ENCODE peak calls at places on chromosomes 1 and 21, in ten cellular contexts. D is activated naive CD4-positive, alpha-beta T cell treated with Interleukin-2 at 50 U/mL for 16 hours; L is stimulated activated CD8-positive, alpha-beta memory T cell treated with anti-CD3 and anti-CD28 coated beads, Interleukin-15, amount 100 ng/mL, for 24 hours; I is stimulated activated CD4-positive, alpha-beta T cell treated with anti-CD3 and anti-CD28 coated beads, Interleukin-15, amount 100 ng/mL, for 24 hours; Z is hepatic stellate cell; N is AG08395; B is nucleus accumbens; C is HFF-Myc; O is T-helper 17 cell; R is T-helper 2 cell. H is an unnamed sample.

GRCh38 chr1:225517697-225518096 is 89.9 kb upstream of the LBR start:
- DNase-seq in O (no peak), R (no peak), B (no peak), Z (no peak), D (no peak), C (no peak), N (no peak), I (no peak), L (no peak), H (no peak)

GRCh38 chr1:47818682-47819502 is 178.3 kb downstream of the TRABD2B start:
- DNase-seq in Z (no peak), B (no peak), C (no peak), I (no peak), D (no peak), R (no peak), L (no peak), O (no peak), N (no peak), H (no peak)

GRCh38 chr1:28417441-28418277 is 48.1 kb downstream of the PHACTR4 start:
- DNase-seq in C (no peak), D (peak; percentile 10), O (no peak), I (peak; percentile 25), B (no peak), L (no peak), R (no peak), N (peak; percentile 37), Z (no peak), H (no peak)

GRCh38 chr1:162055062-162055461 is 14.4 kb upstream of the NOS1AP start:
- DNase-seq in C (peak; percentile 59), O (no peak), N (peak; percentile 82), Z (peak; percentile 30), D (no peak), R (no peak), I (peak; percentile 11), L (no peak), B (no peak), H (no peak)

GRCh38 chr1:117696567-117696966 is 90.7 kb downstream of the TENT5C start:
- DNase-seq in L (no peak), B (no peak), D (no peak), C (no peak), Z (no peak), O (no peak), R (no peak), I (no peak), N (peak; percentile 35), H (no peak)

GRCh38 chr1:156627313-156627880 is 8.2 kb downstream of the HAPLN2 start:
- DNase-seq in C (no peak), O (peak; percentile 30), N (peak; percentile 47), B (no peak), R (no peak), I (peak; percentile 54), L (no peak), D (peak; percentile 42), Z (peak; percentile 52), H (no peak)

GRCh38 chr1:231421616-231421970 is 494 bp downstream of the EGLN1 start:
- DNase-seq in D (peak; percentile 49), B (peak; percentile 49), L (peak; percentile 23), O (peak; percentile 30), R (no peak), I (no peak), Z (peak; percentile 23), C (no peak), N (no peak), H (peak; percentile 34)

GRCh38 chr1:90488451-90488850 is 228.7 kb downstream of the BARHL2 start:
- DNase-seq in B (no peak), R (no peak), I (no peak), O (no peak), N (no peak), C (no peak), L (no peak), D (no peak), Z (no peak), H (no peak)

GRCh38 chr1:83996621-83997020 is 2.3 kb downstream of the TTLL7 start:
- DNase-seq in N (peak; percentile 61), D (no peak), B (no peak), O (no peak), C (no peak), R (no peak), L (no peak), I (no peak), Z (peak; percentile 73), H (no peak)

GRCh38 chr1:62687421-62687902 is 724 bp downstream of the DOCK7 start:
- DNase-seq in O (no peak), C (no peak), N (peak; percentile 15), I (peak; percentile 42), Z (peak; percentile 30), B (no peak), L (no peak), R (peak; percentile 9), D (peak; percentile 18), H (no peak)

GRCh38 chr1:46530791-46531409 is 20.5 kb downstream of the KNCN start:
- DNase-seq in N (no peak), B (no peak), Z (no peak), L (no peak), C (no peak), I (no peak), R (no peak), O (no peak), D (no peak), H (no peak)

GRCh38 chr21:26563977-26564503 is 9.0 kb downstream of the CYYR1 start:
- DNase-seq in O (no peak), R (no peak), B (no peak), L (no peak), I (no peak), C (no peak), Z (no peak), D (no peak), N (no peak), H (no peak)

GRCh38 chr1:175951627-175952026 is 208.2 kb upstream of the TNR start:
- DNase-seq in Z (no peak), I (no peak), L (no peak), N (no peak), B (no peak), R (no peak), O (no peak), C (no peak), D (no peak), H (no peak)

GRCh38 chr1:55703726-55704363 is 488.7 kb upstream of the USP24 start:
- DNase-seq in C (no peak), O (no peak), I (no peak), B (no peak), D (no peak), R (no peak), N (peak; percentile 52), L (no peak), Z (no peak), H (no peak)

GRCh38 chr1:151673407-151673806 is 43.2 kb downstream of the CELF3 start:
- DNase-seq in L (no peak), O (no peak), R (no peak), Z (no peak), B (no peak), C (no peak), N (no peak), I (no peak), D (no peak), H (no peak)

GRCh38 chr1:108665047-108665446 is 4.2 kb upstream of the HENMT1 start:
- DNase-seq in B (no peak), N (no peak), O (no peak), Z (no peak), C (no peak), I (no peak), D (no peak), R (no peak), L (no peak), H (no peak)

GRCh38 chr1:14826172-14826636 is 227.7 kb downstream of the KAZN start:
- DNase-seq in B (no peak), Z (no peak), L (no peak), D (no peak), C (peak; percentile 96), N (peak; percentile 84), R (no peak), I (no peak), O (no peak), H (no peak)

GRCh38 chr1:39189592-39190041 is 14.9 kb upstream of the MACF1 start:
- DNase-seq in O (no peak), R (no peak), I (no peak), Z (peak; percentile 46), C (no peak), D (no peak), L (no peak), B (no peak), N (no peak), H (no peak)

GRCh38 chr1:48026275-48026674 is 29.1 kb upstream of the TRABD2B start:
- DNase-seq in L (no peak), B (no peak), C (no peak), R (no peak), O (no peak), Z (no peak), I (no peak), N (no peak), D (no peak), H (no peak)

GRCh38 chr1:119587328-119587727 is 60.7 kb downstream of the ZNF697 start:
- DNase-seq in D (no peak), I (no peak), O (no peak), R (no peak), C (peak; percentile 11), N (peak; percentile 29), B (no peak), Z (peak; percentile 9), L (no peak), H (no peak)

GRCh38 chr21:39633043-39633442 is 20.3 kb downstream of the B3GALT5 start:
- DNase-seq in O (no peak), N (peak; percentile 48), C (peak; percentile 36), D (no peak), B (no peak), Z (no peak), L (no peak), R (no peak), I (no peak), H (no peak)

GRCh38 chr1:905071-905749 is 18.5 kb upstream of the SAMD11 start:
- DNase-seq in N (no peak), C (no peak), Z (peak; percentile 31), O (peak; percentile 6), I (peak; percentile 41), L (no peak), B (no peak), R (no peak), D (no peak), H (no peak)

GRCh38 chr1:239731079-239731744 is 344.8 kb downstream of the CHRM3 start:
- DNase-seq in N (no peak), Z (no peak), C (no peak), I (no peak), R (no peak), O (no peak), L (no peak), B (no peak), D (no peak), H (no peak)

GRCh38 chr1:101566883-101567538 is 330.2 kb downstream of the S1PR1 start:
- DNase-seq in B (no peak), I (no peak), R (no peak), D (no peak), C (no peak), Z (no peak), N (no peak), O (no peak), L (no peak), H (no peak)

GRCh38 chr1:187928288-187928687 is 1099.5 kb downstream of the PLA2G4A start:
- DNase-seq in C (no peak), I (no peak), O (no peak), B (no peak), R (no peak), L (no peak), N (no peak), D (no peak), Z (peak; percentile 10), H (no peak)

GRCh38 chr1:69077198-69077597 is 490.5 kb upstream of the LRRC7 start:
- DNase-seq in Z (no peak), R (no peak), D (no peak), B (no peak), L (no peak), N (no peak), C (no peak), I (no peak), O (no peak), H (no peak)

GRCh38 chr1:90778487-90778886 is 61.4 kb upstream of the BARHL2 start:
- DNase-seq in N (no peak), D (no peak), Z (no peak), C (no peak), B (no peak), R (no peak), L (no peak), O (no peak), I (no peak), H (no peak)

GRCh38 chr1:43902058-43902831 is 31.4 kb upstream of the ARTN start:
- DNase-seq in R (no peak), N (no peak), I (no peak), Z (no peak), C (no peak), D (no peak), B (no peak), O (no peak), L (no peak), H (no peak)

H was measured in substantia nigra.